ENCODE peak calls at places on chromosomes 12 and 14, in ten cellular contexts. One of them, this sample, is unnamed.

GRCh38 chr12:125280482-125281377 is 215.5 kb downstream of the AACS start:
- DNase-seq in H1: peak; percentile 84
- DNase-seq in HepG2: no peak
- DNase-seq in esophagus muscularis mucosa: no peak
- DNase-seq in sigmoid colon: no peak
- DNase-seq in esophagus squamous epithelium: no peak
- DNase-seq in heart left ventricle: no peak
- DNase-seq in IMR-90: no peak
- DNase-seq in Peyer's patch: no peak
- DNase-seq in ovary: no peak
- DNase-seq in this sample: peak; percentile 1

GRCh38 chr12:15186593-15186992 is 34.6 kb downstream of the RERG start:
- DNase-seq in H1: no peak
- DNase-seq in HepG2: no peak
- DNase-seq in esophagus muscularis mucosa: no peak
- DNase-seq in sigmoid colon: no peak
- DNase-seq in esophagus squamous epithelium: no peak
- DNase-seq in heart left ventricle: no peak
- DNase-seq in IMR-90: no peak
- DNase-seq in Peyer's patch: no peak
- DNase-seq in ovary: no peak
- DNase-seq in this sample: no peak

GRCh38 chr12:114744696-114745095 is 60.7 kb upstream of the TBX3 start:
- DNase-seq in H1: no peak
- DNase-seq in HepG2: no peak
- DNase-seq in esophagus muscularis mucosa: no peak
- DNase-seq in sigmoid colon: peak; percentile 77
- DNase-seq in esophagus squamous epithelium: no peak
- DNase-seq in heart left ventricle: no peak
- DNase-seq in IMR-90: peak; percentile 93
- DNase-seq in Peyer's patch: no peak
- DNase-seq in ovary: peak; percentile 67
- DNase-seq in this sample: no peak

GRCh38 chr14:92277031-92277430 is 45.9 kb upstream of the SLC24A4 start:
- DNase-seq in H1: no peak
- DNase-seq in HepG2: no peak
- DNase-seq in esophagus muscularis mucosa: no peak
- DNase-seq in sigmoid colon: no peak
- DNase-seq in esophagus squamous epithelium: no peak
- DNase-seq in heart left ventricle: no peak
- DNase-seq in IMR-90: no peak
- DNase-seq in Peyer's patch: no peak
- DNase-seq in ovary: no peak
- DNase-seq in this sample: no peak

GRCh38 chr12:45726594-45727300 is 2.8 kb upstream of the ARID2 start:
- DNase-seq in H1: peak; percentile 61
- DNase-seq in HepG2: peak; percentile 9
- DNase-seq in esophagus muscularis mucosa: peak; percentile 93
- DNase-seq in sigmoid colon: peak; percentile 83
- DNase-seq in esophagus squamous epithelium: no peak
- DNase-seq in heart left ventricle: peak; percentile 69
- DNase-seq in IMR-90: peak; percentile 21
- DNase-seq in Peyer's patch: peak; percentile 39
- DNase-seq in ovary: peak; percentile 77
- DNase-seq in this sample: peak; percentile 84

GRCh38 chr14:73465833-73466532 is 7.6 kb upstream of the NUMB start:
- DNase-seq in H1: no peak
- DNase-seq in HepG2: peak; percentile 28
- DNase-seq in esophagus muscularis mucosa: no peak
- DNase-seq in sigmoid colon: no peak
- DNase-seq in esophagus squamous epithelium: no peak
- DNase-seq in heart left ventricle: no peak
- DNase-seq in IMR-90: peak; percentile 59
- DNase-seq in Peyer's patch: no peak
- DNase-seq in ovary: no peak
- DNase-seq in this sample: no peak

GRCh38 chr12:6110006-6110405 is 14.5 kb downstream of the VWF start:
- DNase-seq in H1: no peak
- DNase-seq in HepG2: no peak
- DNase-seq in esophagus muscularis mucosa: no peak
- DNase-seq in sigmoid colon: no peak
- DNase-seq in esophagus squamous epithelium: no peak
- DNase-seq in heart left ventricle: no peak
- DNase-seq in IMR-90: peak; percentile 20
- DNase-seq in Peyer's patch: no peak
- DNase-seq in ovary: no peak
- DNase-seq in this sample: no peak

GRCh38 chr12:27984275-27984674 is 11.7 kb upstream of the PTHLH start:
- DNase-seq in H1: no peak
- DNase-seq in HepG2: no peak
- DNase-seq in esophagus muscularis mucosa: no peak
- DNase-seq in sigmoid colon: no peak
- DNase-seq in esophagus squamous epithelium: no peak
- DNase-seq in heart left ventricle: no peak
- DNase-seq in IMR-90: peak; percentile 88
- DNase-seq in Peyer's patch: no peak
- DNase-seq in ovary: no peak
- DNase-seq in this sample: peak; percentile 5

GRCh38 chr12:124278389-124279101 is 16.3 kb upstream of the RFLNA start:
- DNase-seq in H1: no peak
- DNase-seq in HepG2: peak; percentile 91
- DNase-seq in esophagus muscularis mucosa: no peak
- DNase-seq in sigmoid colon: no peak
- DNase-seq in esophagus squamous epithelium: no peak
- DNase-seq in heart left ventricle: no peak
- DNase-seq in IMR-90: no peak
- DNase-seq in Peyer's patch: no peak
- DNase-seq in ovary: no peak
- DNase-seq in this sample: no peak

GRCh38 chr14:103472939-103473338 is 49.7 kb downstream of the CKB start:
- DNase-seq in H1: no peak
- DNase-seq in HepG2: no peak
- DNase-seq in esophagus muscularis mucosa: no peak
- DNase-seq in sigmoid colon: no peak
- DNase-seq in esophagus squamous epithelium: no peak
- DNase-seq in heart left ventricle: no peak
- DNase-seq in IMR-90: no peak
- DNase-seq in Peyer's patch: no peak
- DNase-seq in ovary: no peak
- DNase-seq in this sample: no peak

GRCh38 chr12:11714626-11715025 is 65.2 kb downstream of the ETV6 start:
- DNase-seq in H1: no peak
- DNase-seq in HepG2: no peak
- DNase-seq in esophagus muscularis mucosa: no peak
- DNase-seq in sigmoid colon: no peak
- DNase-seq in esophagus squamous epithelium: no peak
- DNase-seq in heart left ventricle: no peak
- DNase-seq in IMR-90: no peak
- DNase-seq in Peyer's patch: no peak
- DNase-seq in ovary: no peak
- DNase-seq in this sample: no peak

DNA sequence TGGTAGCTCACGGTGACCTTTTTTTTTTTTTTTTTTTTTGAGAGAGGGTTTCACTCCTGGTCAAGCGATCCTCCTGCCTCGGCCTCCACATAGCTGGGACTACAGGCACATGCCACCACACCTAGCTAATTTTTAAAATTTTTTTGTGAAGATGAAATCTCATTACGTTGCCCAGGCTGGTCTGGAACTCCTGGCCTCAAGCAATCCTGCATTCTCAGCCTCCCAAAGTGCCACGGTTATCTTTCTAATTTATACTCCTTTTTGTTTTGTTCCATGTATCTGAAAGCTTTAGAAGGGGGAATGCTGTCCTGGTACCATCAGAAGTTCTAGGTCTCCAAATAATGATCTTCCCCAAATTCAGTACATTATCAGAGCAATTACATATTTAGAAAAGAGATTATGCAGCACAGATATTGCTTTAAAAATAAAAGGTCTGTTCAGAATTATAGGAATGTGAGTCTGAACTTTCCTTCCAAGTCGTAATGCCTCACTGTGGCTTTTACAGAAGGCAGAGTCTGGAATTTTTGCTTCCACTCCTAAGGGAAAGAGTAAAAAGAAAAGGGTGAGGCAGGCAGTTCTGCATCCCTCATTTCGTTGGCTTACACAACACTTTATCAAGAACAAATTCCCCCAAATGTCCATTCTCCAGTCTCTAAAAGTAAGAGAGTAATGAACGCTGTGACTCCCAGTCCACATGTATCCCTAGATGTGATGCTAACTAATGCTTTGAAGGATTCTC is 73.0 kb downstream of the GCH1 start:
- DNase-seq in H1: no peak
- DNase-seq in HepG2: no peak
- DNase-seq in esophagus muscularis mucosa: no peak
- DNase-seq in sigmoid colon: no peak
- DNase-seq in esophagus squamous epithelium: no peak
- DNase-seq in heart left ventricle: no peak
- DNase-seq in IMR-90: no peak
- DNase-seq in Peyer's patch: no peak
- DNase-seq in ovary: no peak
- DNase-seq in this sample: no peak
- TF ChIP-seq POLR2A in H1: no peak
- TF ChIP-seq POLR2A in HepG2: no peak
- TF ChIP-seq POLR2A in esophagus muscularis mucosa: no peak
- TF ChIP-seq POLR2A in sigmoid colon: no peak
- TF ChIP-seq POLR2A in esophagus squamous epithelium: no peak
- TF ChIP-seq POLR2A in heart left ventricle: no peak
- TF ChIP-seq POLR2A in IMR-90: no peak
- TF ChIP-seq POLR2A in Peyer's patch: no peak
- TF ChIP-seq POLR2A in ovary: no peak
- TF ChIP-seq POLR2A in this sample: no peak

DNA sequence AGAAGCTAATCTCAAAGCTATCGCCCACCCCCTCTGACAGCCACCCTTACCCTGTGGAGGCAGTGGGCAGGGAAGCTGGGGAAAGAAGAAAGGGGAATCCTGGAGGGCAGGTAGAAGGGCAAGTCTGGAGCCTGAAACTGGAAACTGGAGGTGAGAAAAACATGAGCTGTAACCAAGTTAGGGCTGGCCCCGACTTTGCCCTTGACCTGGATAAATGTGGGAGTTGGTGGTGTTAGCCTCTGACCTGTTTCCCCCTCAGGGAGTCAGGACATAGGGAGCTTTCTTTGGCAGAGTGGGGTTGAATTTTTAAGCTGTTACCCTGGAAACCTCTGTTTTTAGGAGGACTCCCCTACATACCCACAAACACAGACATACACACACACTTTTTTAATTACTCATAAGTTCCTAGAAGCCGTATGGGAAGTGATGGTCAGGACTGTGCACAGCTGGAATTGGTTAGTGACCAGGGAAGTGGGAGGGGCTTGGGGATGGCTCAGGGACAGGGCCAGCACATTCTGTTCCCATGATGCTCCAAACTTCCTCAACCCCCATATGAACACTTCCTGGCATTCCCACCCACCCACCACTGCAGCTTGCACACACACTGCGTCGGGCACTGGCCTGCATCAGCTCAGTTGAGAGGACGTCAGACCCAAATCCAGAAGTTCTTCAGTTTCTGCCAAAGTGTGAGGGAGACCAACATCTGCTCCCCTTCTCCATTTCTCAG is 5.0 kb upstream of the MMP19 start:
- DNase-seq in H1: no peak
- DNase-seq in HepG2: peak; percentile 26
- DNase-seq in esophagus muscularis mucosa: peak; percentile 98
- DNase-seq in sigmoid colon: peak; percentile 98
- DNase-seq in esophagus squamous epithelium: peak; percentile 42
- DNase-seq in heart left ventricle: peak; percentile 85
- DNase-seq in IMR-90: peak; percentile 100
- DNase-seq in Peyer's patch: peak; percentile 48
- DNase-seq in ovary: peak; percentile 87
- DNase-seq in this sample: no peak
- TF ChIP-seq POLR2A in H1: no peak
- TF ChIP-seq POLR2A in HepG2: no peak
- TF ChIP-seq POLR2A in esophagus muscularis mucosa: peak; percentile 12
- TF ChIP-seq POLR2A in sigmoid colon: peak; percentile 52
- TF ChIP-seq POLR2A in esophagus squamous epithelium: no peak
- TF ChIP-seq POLR2A in heart left ventricle: no peak
- TF ChIP-seq POLR2A in IMR-90: peak; percentile 94
- TF ChIP-seq POLR2A in Peyer's patch: no peak
- TF ChIP-seq POLR2A in ovary: peak; percentile 63
- TF ChIP-seq POLR2A in this sample: no peak

GRCh38 chr14:105060751-105061427 is 4.3 kb downstream of the GPR132 start:
- DNase-seq in H1: no peak
- DNase-seq in HepG2: no peak
- DNase-seq in esophagus muscularis mucosa: no peak
- DNase-seq in sigmoid colon: peak; percentile 70
- DNase-seq in esophagus squamous epithelium: no peak
- DNase-seq in heart left ventricle: peak; percentile 50
- DNase-seq in IMR-90: no peak
- DNase-seq in Peyer's patch: peak; percentile 83
- DNase-seq in ovary: no peak
- DNase-seq in this sample: no peak

GRCh38 chr14:105061428-105062047 is 3.7 kb downstream of the GPR132 start:
- DNase-seq in H1: no peak
- DNase-seq in HepG2: no peak
- DNase-seq in esophagus muscularis mucosa: no peak
- DNase-seq in sigmoid colon: peak; percentile 76
- DNase-seq in esophagus squamous epithelium: no peak
- DNase-seq in heart left ventricle: peak; percentile 55
- DNase-seq in IMR-90: no peak
- DNase-seq in Peyer's patch: peak; percentile 79
- DNase-seq in ovary: no peak
- DNase-seq in this sample: peak; percentile 45

GRCh38 chr14:105059035-105059916 is 6.0 kb downstream of the GPR132 start:
- DNase-seq in H1: peak; percentile 73
- DNase-seq in HepG2: no peak
- DNase-seq in esophagus muscularis mucosa: no peak
- DNase-seq in sigmoid colon: no peak
- DNase-seq in esophagus squamous epithelium: no peak
- DNase-seq in heart left ventricle: no peak
- DNase-seq in IMR-90: no peak
- DNase-seq in Peyer's patch: peak; percentile 63
- DNase-seq in ovary: no peak
- DNase-seq in this sample: no peak

GRCh38 chr14:105058521-105059034 is 6.7 kb downstream of the GPR132 start:
- DNase-seq in H1: no peak
- DNase-seq in HepG2: no peak
- DNase-seq in esophagus muscularis mucosa: no peak
- DNase-seq in sigmoid colon: no peak
- DNase-seq in esophagus squamous epithelium: no peak
- DNase-seq in heart left ventricle: no peak
- DNase-seq in IMR-90: no peak
- DNase-seq in Peyer's patch: no peak
- DNase-seq in ovary: no peak
- DNase-seq in this sample: no peak

GRCh38 chr14:105059917-105060565 is 5.2 kb downstream of the GPR132 start:
- DNase-seq in H1: no peak
- DNase-seq in HepG2: no peak
- DNase-seq in esophagus muscularis mucosa: no peak
- DNase-seq in sigmoid colon: no peak
- DNase-seq in esophagus squamous epithelium: no peak
- DNase-seq in heart left ventricle: no peak
- DNase-seq in IMR-90: no peak
- DNase-seq in Peyer's patch: no peak
- DNase-seq in ovary: no peak
- DNase-seq in this sample: no peak
- TF ChIP-seq POLR2A in H1: no peak
- TF ChIP-seq POLR2A in HepG2: no peak
- TF ChIP-seq POLR2A in esophagus muscularis mucosa: no peak
- TF ChIP-seq POLR2A in sigmoid colon: no peak
- TF ChIP-seq POLR2A in esophagus squamous epithelium: no peak
- TF ChIP-seq POLR2A in heart left ventricle: no peak
- TF ChIP-seq POLR2A in IMR-90: no peak
- TF ChIP-seq POLR2A in Peyer's patch: no peak
- TF ChIP-seq POLR2A in ovary: no peak
- TF ChIP-seq POLR2A in this sample: no peak

GRCh38 chr12:66130267-66131066 is at the start of gene LLPH:
- DNase-seq in H1: peak; percentile 88
- DNase-seq in HepG2: peak; percentile 88
- DNase-seq in esophagus muscularis mucosa: peak; percentile 95
- DNase-seq in sigmoid colon: peak; percentile 93
- DNase-seq in esophagus squamous epithelium: peak; percentile 64
- DNase-seq in heart left ventricle: peak; percentile 89
- DNase-seq in IMR-90: peak; percentile 84
- DNase-seq in Peyer's patch: peak; percentile 90
- DNase-seq in ovary: peak; percentile 85
- DNase-seq in this sample: peak; percentile 93
- TF ChIP-seq POLR2A in H1: peak; percentile 83
- TF ChIP-seq POLR2A in HepG2: peak; percentile 90
- TF ChIP-seq POLR2A in esophagus muscularis mucosa: peak; percentile 51
- TF ChIP-seq POLR2A in sigmoid colon: peak; percentile 61
- TF ChIP-seq POLR2A in esophagus squamous epithelium: peak; percentile 29
- TF ChIP-seq POLR2A in heart left ventricle: no peak
- TF ChIP-seq POLR2A in IMR-90: peak; percentile 74
- TF ChIP-seq POLR2A in Peyer's patch: peak; percentile 66
- TF ChIP-seq POLR2A in ovary: peak; percentile 69
- TF ChIP-seq POLR2A in this sample: peak; percentile 94